ENCODE peak calls at places on chromosomes 11 and 22, in four cellular contexts. J, W, Q and R are unnamed samples.

GRCh38 chr11:128018692-128019091 is 568.7 kb downstream of the ETS1 start:
- DNase-seq in J (no peak), W (no peak), Q (no peak), R (no peak)

GRCh38 chr11:82458777-82459176 is 274.9 kb downstream of the FAM181B start:
- DNase-seq in J (no peak), W (no peak), Q (no peak), R (no peak)

GRCh38 chr22:39773976-39774539 is 119.5 kb downstream of the ENTHD1 start:
- DNase-seq in J (no peak), W (no peak), Q (no peak), R (no peak)

GRCh38 chr11:12871788-12872321 is 137.3 kb upstream of the RASSF10 start:
- DNase-seq in J (no peak), W (no peak), Q (no peak), R (peak)

GRCh38 chr22:33515733-33516297 is 404.5 kb downstream of the LARGE1 start:
- DNase-seq in J (no peak), W (no peak), Q (peak), R (no peak)

GRCh38 chr11:134544095-134544815 is 132.2 kb upstream of the B3GAT1 start:
- DNase-seq in J (no peak), W (no peak), Q (no peak), R (no peak)

GRCh38 chr11:10382518-10382917 is 72.5 kb upstream of the AMPD3 start:
- DNase-seq in J (no peak), W (no peak), Q (no peak), R (peak)

GRCh38 chr11:129731316-129731715 is 84.3 kb upstream of the TMEM45B start:
- DNase-seq in J (no peak), W (no peak), Q (no peak), R (peak)

GRCh38 chr22:46675479-46675878 is 55.3 kb downstream of the GRAMD4 start:
- DNase-seq in J (no peak), W (no peak), Q (no peak), R (no peak)

GRCh38 chr11:66287256-66288137 is 1.4 kb downstream of the YIF1A start:
- DNase-seq in J (no peak), W (no peak), Q (no peak), R (no peak)

GRCh38 chr22:42919199-42919598 is 62.1 kb upstream of the ARFGAP3 start:
- DNase-seq in J (no peak), W (no peak), Q (peak), R (peak)

GRCh38 chr11:118625976-118626375 is 18.6 kb downstream of the PHLDB1 start:
- DNase-seq in J (no peak), W (no peak), Q (no peak), R (no peak)